ENCODE peak calls at places on chromosomes 2 and 18, in nine cellular contexts. V is MM.1S, S is foreskin fibroblast, L is AG10803, R is WTC11, U is esophagus squamous epithelium, Z is psoas muscle, M is upper lobe of right lung, P is upper lobe of left lung. I is an unnamed sample.

GRCh38 chr2:55992465-55992864 is 68.9 kb upstream of the EFEMP1 start:
- DNase-seq in M (no peak), U (no peak), S (peak), P (no peak), Z (no peak), R (no peak), L (peak), V (no peak), I (peak)

GRCh38 chr2:10257500-10258147 is 45.1 kb upstream of the HPCAL1 start:
- DNase-seq in L (no peak), R (peak), M (peak), U (no peak), P (no peak), S (no peak), Z (peak), V (no peak), I (no peak)

GRCh38 chr2:200056105-200056504 is 100.7 kb downstream of the MAIP1 start:
- DNase-seq in R (no peak), P (no peak), S (no peak), V (no peak), M (no peak), Z (no peak), U (no peak), L (peak), I (no peak)

GRCh38 chr18:14074187-14074586 is 58.0 kb downstream of the ZNF519 start:
- DNase-seq in V (no peak), P (no peak), L (no peak), R (peak), S (no peak), U (no peak), Z (no peak), M (no peak), I (no peak)

GRCh38 chr2:237221443-237221842 is 135.8 kb downstream of the COPS8 start:
- DNase-seq in S (no peak), M (no peak), V (no peak), R (no peak), P (no peak), U (no peak), Z (no peak), L (no peak), I (no peak)

GRCh38 chr2:71974846-71975245 is 172.8 kb downstream of the CYP26B1 start:
- DNase-seq in M (no peak), U (no peak), S (no peak), V (no peak), Z (no peak), P (no peak), L (peak), R (no peak), I (no peak)

GRCh38 chr2:210132239-210132638 is 39.0 kb downstream of the KANSL1L start:
- DNase-seq in U (no peak), M (no peak), Z (no peak), L (no peak), S (no peak), P (no peak), R (no peak), V (no peak), I (no peak)

GRCh38 chr2:200377143-200377773 is 70.8 kb downstream of the SPATS2L start:
- DNase-seq in P (no peak), R (no peak), Z (no peak), U (no peak), L (no peak), M (no peak), S (no peak), V (no peak), I (no peak)

GRCh38 chr18:73431620-73432019 is 563.8 kb upstream of the NETO1 start:
- DNase-seq in S (peak), M (no peak), R (no peak), P (no peak), U (no peak), V (no peak), Z (no peak), L (no peak), I (no peak)

GRCh38 chr18:48330016-48330991 is 78.9 kb downstream of the ZBTB7C start:
- DNase-seq in M (no peak), Z (no peak), S (peak), R (no peak), P (no peak), L (peak), U (no peak), V (no peak), I (peak)

GRCh38 chr2:105796131-105796638 is 51.5 kb downstream of the NCK2 start:
- DNase-seq in R (no peak), L (no peak), P (no peak), Z (no peak), U (no peak), M (no peak), S (no peak), V (peak), I (no peak)

GRCh38 chr2:239184179-239184578 is 216.6 kb downstream of the HDAC4 start:
- DNase-seq in R (no peak), P (no peak), U (no peak), L (no peak), V (no peak), S (no peak), M (peak), Z (no peak), I (no peak)

GRCh38 chr2:80499095-80499494 is 194.5 kb upstream of the LRRTM1 start:
- DNase-seq in V (peak), U (no peak), P (no peak), R (peak), S (peak), Z (no peak), L (peak), M (no peak), I (peak)

GRCh38 chr2:206160124-206160806 is 570 bp downstream of the EEF1B2 start:
- DNase-seq in U (no peak), P (peak), Z (no peak), L (peak), S (peak), R (no peak), V (peak), M (no peak), I (no peak)

GRCh38 chr2:156445311-156446218 is 9.4 kb downstream of the GPD2 start:
- DNase-seq in M (no peak), V (no peak), R (no peak), P (no peak), L (peak), Z (no peak), U (no peak), S (peak), I (peak)

GRCh38 chr2:191262436-191262835 is 17.2 kb downstream of the MYO1B start:
- DNase-seq in S (no peak), P (no peak), R (no peak), L (no peak), M (no peak), Z (no peak), U (no peak), V (no peak), I (no peak)

GRCh38 chr2:9033385-9034175 is 30.1 kb upstream of the MBOAT2 start:
- DNase-seq in U (no peak), P (no peak), S (no peak), L (peak), V (no peak), R (peak), M (no peak), Z (no peak), I (no peak)

GRCh38 chr2:203722411-203722810 is 16.0 kb downstream of the CD28 start:
- DNase-seq in S (no peak), R (no peak), Z (no peak), V (no peak), L (peak), M (no peak), P (no peak), U (no peak), I (no peak)

GRCh38 chr18:35178260-35178659 is 62.6 kb upstream of the ZNF397 start:
- DNase-seq in U (no peak), M (no peak), P (no peak), R (no peak), S (peak), Z (no peak), V (no peak), L (peak), I (peak)

GRCh38 chr2:163345795-163346573 is 389.8 kb downstream of the FIGN start:
- DNase-seq in U (no peak), M (no peak), R (no peak), V (peak), L (peak), S (peak), P (no peak), Z (no peak), I (peak)

GRCh38 chr2:207416111-207416510 is 113.7 kb upstream of the CREB1 start:
- DNase-seq in R (no peak), L (no peak), S (no peak), P (no peak), U (no peak), M (no peak), Z (no peak), V (no peak), I (no peak)

GRCh38 chr2:207869784-207870778 is 100.4 kb upstream of the FZD5 start:
- DNase-seq in R (no peak), U (no peak), L (peak), M (no peak), P (no peak), S (peak), Z (no peak), V (peak), I (peak)

GRCh38 chr2:111121873-111122630 is 1.3 kb downstream of the BCL2L11 start:
- DNase-seq in U (peak), L (peak), S (peak), M (peak), R (peak), V (peak), P (peak), Z (peak), I (peak)

GRCh38 chr2:232966122-232966521 is 46.9 kb downstream of the NGEF start:
- DNase-seq in M (no peak), U (no peak), Z (no peak), V (no peak), S (no peak), L (no peak), R (no peak), P (no peak), I (no peak)

GRCh38 chr2:143475131-143475784 is 346.0 kb downstream of the ARHGAP15 start:
- DNase-seq in S (no peak), P (no peak), R (no peak), V (no peak), U (no peak), Z (no peak), L (peak), M (no peak), I (peak)

GRCh38 chr2:229363126-229363814 is 92.2 kb upstream of the PID1 start:
- DNase-seq in Z (no peak), P (no peak), M (no peak), V (no peak), L (peak), U (no peak), S (peak), R (no peak), I (no peak)

GRCh38 chr2:178234648-178235047 is 40.3 kb downstream of the OSBPL6 start:
- DNase-seq in V (no peak), M (no peak), P (no peak), U (no peak), S (peak), R (no peak), L (peak), Z (no peak), I (no peak)

GRCh38 chr18:68766433-68766832 is 31.4 kb upstream of the CCDC102B start:
- DNase-seq in U (no peak), P (no peak), Z (no peak), V (no peak), L (no peak), R (no peak), S (no peak), M (no peak), I (peak)

GRCh38 chr2:121501554-121501953 is 29.1 kb upstream of the RNU4ATAC start:
- DNase-seq in P (no peak), R (no peak), V (no peak), S (no peak), L (no peak), U (no peak), M (no peak), Z (no peak), I (no peak)

GRCh38 chr2:101610750-101611315 is 86.7 kb upstream of the MAP4K4 start:
- DNase-seq in M (no peak), V (no peak), Z (no peak), R (no peak), S (no peak), L (no peak), U (no peak), P (no peak), I (no peak)

GRCh38 chr18:68489018-68489792 is 225.7 kb downstream of the TMX3 start:
- DNase-seq in S (no peak), Z (no peak), U (no peak), R (peak), L (no peak), M (no peak), V (no peak), P (no peak), I (no peak)

GRCh38 chr2:147364597-147364996 is 480.2 kb upstream of the ACVR2A start:
- DNase-seq in R (no peak), V (peak), S (no peak), Z (no peak), P (no peak), U (no peak), M (no peak), L (no peak), I (no peak)

GRCh38 chr2:150036622-150037021 is 449.0 kb upstream of the MMADHC start:
- DNase-seq in U (no peak), P (no peak), S (no peak), V (peak), Z (no peak), L (no peak), R (no peak), M (no peak), I (no peak)

GRCh38 chr2:198775737-198776136 is 682.0 kb downstream of the SATB2 start:
- DNase-seq in R (no peak), V (no peak), Z (no peak), M (no peak), U (no peak), P (no peak), S (no peak), L (no peak), I (no peak)

GRCh38 chr2:164903944-164904343 is 51.4 kb downstream of the SLC38A11 start:
- DNase-seq in R (no peak), Z (no peak), U (no peak), M (no peak), V (no peak), L (no peak), P (no peak), S (no peak), I (no peak)

GRCh38 chr2:9695916-9696315 is 65.1 kb upstream of the YWHAQ start:
- DNase-seq in L (no peak), M (no peak), S (no peak), R (no peak), U (no peak), V (no peak), P (no peak), Z (no peak), I (no peak)

GRCh38 chr2:128115921-128116320 is 24.9 kb downstream of the UGGT1 start:
- DNase-seq in V (no peak), Z (no peak), P (no peak), R (no peak), U (no peak), S (no peak), M (no peak), L (no peak), I (no peak)

GRCh38 chr2:72915076-72915906 is 2.0 kb upstream of the EMX1 start:
- DNase-seq in M (no peak), S (no peak), P (no peak), Z (no peak), U (no peak), L (no peak), R (no peak), V (no peak), I (no peak)

GRCh38 chr2:3426615-3427014 is 47.1 kb downstream of the TRAPPC12 start:
- DNase-seq in P (no peak), L (no peak), V (no peak), M (no peak), U (no peak), R (no peak), S (no peak), Z (no peak), I (no peak)

GRCh38 chr2:3423492-3424170 is 44.1 kb downstream of the TRAPPC12 start:
- DNase-seq in U (no peak), S (no peak), V (peak), R (peak), P (no peak), M (peak), L (peak), Z (peak), I (peak)

GRCh38 chr2:3421541-3421940 is 42.0 kb downstream of the TRAPPC12 start:
- DNase-seq in S (no peak), V (no peak), M (no peak), R (no peak), U (no peak), L (no peak), P (no peak), Z (no peak), I (no peak)

GRCh38 chr2:3422161-3422767 is 42.8 kb downstream of the TRAPPC12 start:
- DNase-seq in M (no peak), R (no peak), S (no peak), U (no peak), P (no peak), Z (no peak), V (no peak), L (no peak), I (no peak)

GRCh38 chr2:3424171-3424795 is 44.8 kb downstream of the TRAPPC12 start:
- DNase-seq in V (no peak), M (no peak), Z (no peak), U (no peak), L (no peak), S (no peak), P (no peak), R (no peak), I (no peak)
- TF ChIP-seq CTCF in V (no peak), M (no peak), Z (no peak), U (no peak), L (no peak), S (no peak), P (no peak), R (no peak), I (no peak)

GRCh38 chr2:240387325-240387668 is 48.2 kb upstream of the GPC1 start:
- DNase-seq in S (no peak), M (no peak), V (no peak), U (no peak), L (no peak), R (no peak), P (no peak), Z (no peak), I (no peak)
- TF ChIP-seq CTCF in S (no peak), M (no peak), V (no peak), U (no peak), L (no peak), R (no peak), P (no peak), Z (no peak), I (no peak)

DNA sequence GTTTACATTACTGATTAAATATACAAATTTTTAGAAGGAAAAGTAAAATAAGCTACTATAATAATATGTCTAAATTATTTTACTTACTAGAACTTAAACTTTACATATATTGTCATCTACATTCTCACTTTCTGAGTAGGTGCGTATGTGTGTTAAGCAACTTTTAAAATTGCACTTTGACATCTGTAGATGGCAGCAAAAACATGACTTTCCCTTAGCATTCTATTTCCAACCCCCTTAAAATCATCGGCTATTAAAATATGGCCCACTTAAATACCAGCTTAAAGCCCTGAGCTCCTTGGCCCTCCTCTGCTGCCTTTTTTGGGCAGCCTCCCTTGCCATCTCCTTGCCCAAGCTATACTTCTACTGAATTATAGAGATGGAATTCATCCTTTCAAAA is 78.0 kb downstream of the UPP2 start:
- DNase-seq in P (no peak), M (no peak), L (peak), Z (no peak), S (no peak), U (no peak), R (no peak), V (no peak), I (peak)
- TF ChIP-seq CTCF in P (peak), M (peak), L (peak), Z (peak), S (no peak), U (no peak), R (no peak), V (peak), I (peak)

DNA sequence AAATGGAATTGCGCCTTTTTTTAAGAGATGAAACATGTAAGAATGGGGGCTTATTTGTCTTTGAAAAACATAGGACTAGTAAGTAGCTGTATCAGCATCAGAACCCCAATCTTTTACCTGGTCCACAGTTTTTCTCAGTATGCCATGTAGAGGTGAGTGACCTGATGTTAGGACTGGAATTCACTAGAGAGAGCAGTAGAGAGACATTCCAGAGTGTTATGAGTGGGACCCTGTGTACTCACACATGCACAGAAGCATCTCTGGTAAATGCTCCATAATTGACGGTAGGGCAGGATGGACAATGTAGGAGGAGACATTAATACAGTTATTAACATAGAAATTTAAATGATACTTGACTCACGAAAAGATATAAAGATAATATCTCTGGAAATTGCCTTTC is 1.4 kb upstream of the GALNT13 start:
- DNase-seq in L (no peak), U (no peak), M (no peak), P (no peak), S (no peak), R (no peak), V (no peak), Z (no peak), I (no peak)
- TF ChIP-seq CTCF in L (no peak), U (no peak), M (no peak), P (no peak), S (no peak), R (no peak), V (no peak), Z (no peak), I (no peak)